ENCODE peak calls at places on chromosomes 6 and 20, in six cellular contexts. One of them, this sample, is unnamed.

GRCh38 chr20:46523696-46524328 is 10.5 kb upstream of the ZNF334 start:
- DNase-seq in LNCaP clone FGC: no peak
- DNase-seq in left ventricle myocardium inferior: no peak
- DNase-seq in kidney: no peak
- DNase-seq in choroid plexus epithelial cell: peak
- DNase-seq in fibroblast of lung: peak
- DNase-seq in this sample: no peak

GRCh38 chr20:591941-592340 is 18.2 kb downstream of the TCF15 start:
- DNase-seq in LNCaP clone FGC: no peak
- DNase-seq in left ventricle myocardium inferior: no peak
- DNase-seq in kidney: no peak
- DNase-seq in choroid plexus epithelial cell: no peak
- DNase-seq in fibroblast of lung: no peak
- DNase-seq in this sample: no peak

GRCh38 chr6:46796842-46797241 is 3.7 kb downstream of the MEP1A start:
- DNase-seq in LNCaP clone FGC: no peak
- DNase-seq in left ventricle myocardium inferior: no peak
- DNase-seq in kidney: no peak
- DNase-seq in choroid plexus epithelial cell: no peak
- DNase-seq in fibroblast of lung: no peak
- DNase-seq in this sample: no peak

GRCh38 chr6:90251295-90251992 is 45.2 kb downstream of the BACH2 start:
- DNase-seq in LNCaP clone FGC: no peak
- DNase-seq in left ventricle myocardium inferior: no peak
- DNase-seq in kidney: no peak
- DNase-seq in choroid plexus epithelial cell: no peak
- DNase-seq in fibroblast of lung: no peak
- DNase-seq in this sample: no peak

GRCh38 chr20:53899351-53900167 is 170.8 kb downstream of the BCAS1 start:
- DNase-seq in LNCaP clone FGC: no peak
- DNase-seq in left ventricle myocardium inferior: no peak
- DNase-seq in kidney: no peak
- DNase-seq in choroid plexus epithelial cell: no peak
- DNase-seq in fibroblast of lung: peak
- DNase-seq in this sample: no peak

GRCh38 chr6:97819680-97820079 is 536.7 kb upstream of the MMS22L start:
- DNase-seq in LNCaP clone FGC: no peak
- DNase-seq in left ventricle myocardium inferior: no peak
- DNase-seq in kidney: no peak
- DNase-seq in choroid plexus epithelial cell: no peak
- DNase-seq in fibroblast of lung: no peak
- DNase-seq in this sample: no peak

GRCh38 chr20:45456632-45457031 is 12.9 kb upstream of the WFDC2 start:
- DNase-seq in LNCaP clone FGC: no peak
- DNase-seq in left ventricle myocardium inferior: no peak
- DNase-seq in kidney: no peak
- DNase-seq in choroid plexus epithelial cell: peak
- DNase-seq in fibroblast of lung: no peak
- DNase-seq in this sample: no peak

GRCh38 chr20:42483694-42484303 is 705.9 kb downstream of the PTPRT start:
- DNase-seq in LNCaP clone FGC: no peak
- DNase-seq in left ventricle myocardium inferior: no peak
- DNase-seq in kidney: no peak
- DNase-seq in choroid plexus epithelial cell: no peak
- DNase-seq in fibroblast of lung: no peak
- DNase-seq in this sample: no peak

GRCh38 chr20:54292186-54292585 is 84.3 kb downstream of the PFDN4 start:
- DNase-seq in LNCaP clone FGC: no peak
- DNase-seq in left ventricle myocardium inferior: no peak
- DNase-seq in kidney: no peak
- DNase-seq in choroid plexus epithelial cell: peak
- DNase-seq in fibroblast of lung: peak
- DNase-seq in this sample: no peak

GRCh38 chr6:158645064-158646022 is 800 bp upstream of the DYNLT1 start:
- DNase-seq in LNCaP clone FGC: no peak
- DNase-seq in left ventricle myocardium inferior: no peak
- DNase-seq in kidney: peak
- DNase-seq in choroid plexus epithelial cell: no peak
- DNase-seq in fibroblast of lung: no peak
- DNase-seq in this sample: no peak

GRCh38 chr20:62832212-62832922 is 15.5 kb downstream of the COL9A3 start:
- DNase-seq in LNCaP clone FGC: peak
- DNase-seq in left ventricle myocardium inferior: no peak
- DNase-seq in kidney: peak
- DNase-seq in choroid plexus epithelial cell: no peak
- DNase-seq in fibroblast of lung: no peak
- DNase-seq in this sample: no peak

GRCh38 chr6:35318200-35318844 is 20.7 kb downstream of the DEF6 start:
- DNase-seq in LNCaP clone FGC: no peak
- DNase-seq in left ventricle myocardium inferior: peak
- DNase-seq in kidney: peak
- DNase-seq in choroid plexus epithelial cell: peak
- DNase-seq in fibroblast of lung: peak
- DNase-seq in this sample: peak

GRCh38 chr6:30870546-30870945 is 13.8 kb upstream of the DDR1 start:
- DNase-seq in LNCaP clone FGC: no peak
- DNase-seq in left ventricle myocardium inferior: no peak
- DNase-seq in kidney: no peak
- DNase-seq in choroid plexus epithelial cell: no peak
- DNase-seq in fibroblast of lung: no peak
- DNase-seq in this sample: no peak

GRCh38 chr20:46798430-46798829 is 89.0 kb downstream of the SLC2A10 start:
- DNase-seq in LNCaP clone FGC: no peak
- DNase-seq in left ventricle myocardium inferior: no peak
- DNase-seq in kidney: no peak
- DNase-seq in choroid plexus epithelial cell: no peak
- DNase-seq in fibroblast of lung: no peak
- DNase-seq in this sample: no peak

GRCh38 chr6:2943564-2943955 is 27.8 kb downstream of the SERPINB6 start:
- DNase-seq in LNCaP clone FGC: no peak
- DNase-seq in left ventricle myocardium inferior: no peak
- DNase-seq in kidney: no peak
- DNase-seq in choroid plexus epithelial cell: no peak
- DNase-seq in fibroblast of lung: no peak
- DNase-seq in this sample: peak

GRCh38 chr20:34997774-34998173 is 42.1 kb downstream of the MYH7B start:
- DNase-seq in LNCaP clone FGC: no peak
- DNase-seq in left ventricle myocardium inferior: no peak
- DNase-seq in kidney: no peak
- DNase-seq in choroid plexus epithelial cell: no peak
- DNase-seq in fibroblast of lung: no peak
- DNase-seq in this sample: no peak

GRCh38 chr6:122392564-122393338 is 6.7 kb upstream of the HSF2 start:
- DNase-seq in LNCaP clone FGC: no peak
- DNase-seq in left ventricle myocardium inferior: no peak
- DNase-seq in kidney: no peak
- DNase-seq in choroid plexus epithelial cell: no peak
- DNase-seq in fibroblast of lung: no peak
- DNase-seq in this sample: no peak

GRCh38 chr6:33165581-33166258 is 26.5 kb downstream of the COL11A2 start:
- DNase-seq in LNCaP clone FGC: no peak
- DNase-seq in left ventricle myocardium inferior: no peak
- DNase-seq in kidney: no peak
- DNase-seq in choroid plexus epithelial cell: no peak
- DNase-seq in fibroblast of lung: no peak
- DNase-seq in this sample: no peak

GRCh38 chr6:28794175-28795002 is 129.4 kb downstream of the TRIM27 start:
- DNase-seq in LNCaP clone FGC: no peak
- DNase-seq in left ventricle myocardium inferior: no peak
- DNase-seq in kidney: no peak
- DNase-seq in choroid plexus epithelial cell: peak
- DNase-seq in fibroblast of lung: peak
- DNase-seq in this sample: no peak

GRCh38 chr20:20743511-20744169 is 31.2 kb upstream of the RALGAPA2 start:
- DNase-seq in LNCaP clone FGC: peak
- DNase-seq in left ventricle myocardium inferior: peak
- DNase-seq in kidney: peak
- DNase-seq in choroid plexus epithelial cell: peak
- DNase-seq in fibroblast of lung: peak
- DNase-seq in this sample: peak

GRCh38 chr20:63738687-63739128 is 868 bp upstream of the SLC2A4RG start:
- DNase-seq in LNCaP clone FGC: no peak
- DNase-seq in left ventricle myocardium inferior: peak
- DNase-seq in kidney: peak
- DNase-seq in choroid plexus epithelial cell: peak
- DNase-seq in fibroblast of lung: peak
- DNase-seq in this sample: peak

DNA sequence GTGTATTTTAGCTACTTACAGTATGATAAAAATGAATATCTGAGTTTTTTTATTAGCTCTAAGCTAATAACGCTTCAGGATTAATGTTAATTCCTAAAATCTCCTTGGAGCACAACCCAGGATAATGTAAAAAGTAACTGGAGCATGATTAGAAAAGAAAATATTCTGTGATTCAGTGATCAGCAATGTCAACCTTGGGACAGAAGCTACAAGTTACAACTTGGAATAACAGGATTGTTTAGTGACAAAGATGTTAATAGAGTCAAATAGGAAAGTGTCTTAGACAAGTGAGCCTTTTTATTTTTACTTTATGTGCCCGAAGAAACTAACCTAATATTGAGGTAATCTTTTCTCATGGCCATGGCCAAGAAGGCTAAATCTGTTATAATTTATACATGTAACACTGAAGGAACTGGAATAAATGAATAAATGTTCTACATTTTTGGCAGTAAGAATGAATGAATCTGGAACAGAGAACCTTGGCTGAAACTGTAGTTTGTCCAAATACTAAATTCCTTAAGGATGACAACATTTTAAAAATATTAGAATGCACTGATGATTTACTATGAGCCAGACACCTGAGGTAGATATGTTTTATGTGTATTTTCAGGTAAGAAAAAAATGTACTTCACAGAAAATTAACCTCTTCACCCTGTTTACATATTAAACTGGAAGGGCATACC is 994.0 kb downstream of the GRIK2 start:
- DNase-seq in LNCaP clone FGC: no peak
- DNase-seq in left ventricle myocardium inferior: no peak
- DNase-seq in kidney: no peak
- DNase-seq in choroid plexus epithelial cell: no peak
- DNase-seq in fibroblast of lung: no peak
- DNase-seq in this sample: no peak
- H3K4me3 ChIP-seq in LNCaP clone FGC: no peak
- H3K4me3 ChIP-seq in left ventricle myocardium inferior: no peak
- H3K4me3 ChIP-seq in kidney: no peak
- H3K4me3 ChIP-seq in choroid plexus epithelial cell: no peak
- H3K4me3 ChIP-seq in fibroblast of lung: no peak
- H3K4me3 ChIP-seq in this sample: no peak

DNA sequence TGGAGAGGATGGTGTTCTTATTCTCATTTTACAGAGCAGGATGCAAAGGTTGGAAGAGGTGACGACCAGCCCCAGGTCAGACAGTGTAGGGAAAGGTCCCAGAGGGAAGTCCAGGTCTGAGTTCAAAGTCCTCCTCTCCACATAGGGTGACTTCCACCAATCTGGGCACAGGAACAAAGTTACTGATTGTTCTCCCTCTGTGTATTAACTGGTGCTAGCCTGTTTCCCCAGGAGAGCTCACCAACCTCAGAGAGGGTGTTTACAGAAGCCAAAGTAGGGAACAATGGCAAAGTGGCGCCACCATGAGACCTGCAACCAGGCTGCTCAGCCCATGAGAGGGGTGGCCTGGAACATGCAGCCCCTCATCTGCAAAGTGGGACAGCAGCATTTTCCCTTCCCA is 16.8 kb upstream of the SIRPB1 start:
- DNase-seq in LNCaP clone FGC: no peak
- DNase-seq in left ventricle myocardium inferior: no peak
- DNase-seq in kidney: no peak
- DNase-seq in choroid plexus epithelial cell: no peak
- DNase-seq in fibroblast of lung: no peak
- DNase-seq in this sample: no peak
- TF ChIP-seq CTCF in LNCaP clone FGC: no peak
- TF ChIP-seq CTCF in left ventricle myocardium inferior: no peak
- TF ChIP-seq CTCF in kidney: no peak
- TF ChIP-seq CTCF in choroid plexus epithelial cell: no peak
- TF ChIP-seq CTCF in fibroblast of lung: no peak
- TF ChIP-seq CTCF in this sample: no peak

GRCh38 chr6:37816599-37817375 is 2.7 kb upstream of the ZFAND3 start:
- DNase-seq in LNCaP clone FGC: no peak
- DNase-seq in left ventricle myocardium inferior: no peak
- DNase-seq in kidney: no peak
- DNase-seq in choroid plexus epithelial cell: no peak
- DNase-seq in fibroblast of lung: no peak
- DNase-seq in this sample: no peak
- H3K4me3 ChIP-seq in LNCaP clone FGC: no peak
- H3K4me3 ChIP-seq in left ventricle myocardium inferior: no peak
- H3K4me3 ChIP-seq in kidney: no peak
- H3K4me3 ChIP-seq in choroid plexus epithelial cell: no peak
- H3K4me3 ChIP-seq in fibroblast of lung: no peak
- H3K4me3 ChIP-seq in this sample: no peak

GRCh38 chr20:50712771-50713676 is 18.4 kb upstream of the PARD6B start:
- DNase-seq in LNCaP clone FGC: no peak
- DNase-seq in left ventricle myocardium inferior: no peak
- DNase-seq in kidney: no peak
- DNase-seq in choroid plexus epithelial cell: no peak
- DNase-seq in fibroblast of lung: no peak
- DNase-seq in this sample: no peak

GRCh38 chr20:50711113-50711825 is 19.9 kb upstream of the RIPOR3 start:
- DNase-seq in LNCaP clone FGC: no peak
- DNase-seq in left ventricle myocardium inferior: no peak
- DNase-seq in kidney: no peak
- DNase-seq in choroid plexus epithelial cell: no peak
- DNase-seq in fibroblast of lung: no peak
- DNase-seq in this sample: no peak

GRCh38 chr20:50715694-50716093 is 15.7 kb upstream of the PARD6B start:
- DNase-seq in LNCaP clone FGC: no peak
- DNase-seq in left ventricle myocardium inferior: no peak
- DNase-seq in kidney: no peak
- DNase-seq in choroid plexus epithelial cell: no peak
- DNase-seq in fibroblast of lung: no peak
- DNase-seq in this sample: no peak

GRCh38 chr20:50716518-50716917 is 14.9 kb upstream of the PARD6B start:
- DNase-seq in LNCaP clone FGC: no peak
- DNase-seq in left ventricle myocardium inferior: no peak
- DNase-seq in kidney: no peak
- DNase-seq in choroid plexus epithelial cell: no peak
- DNase-seq in fibroblast of lung: no peak
- DNase-seq in this sample: no peak

GRCh38 chr20:50713677-50714101 is 17.7 kb upstream of the PARD6B start:
- DNase-seq in LNCaP clone FGC: no peak
- DNase-seq in left ventricle myocardium inferior: no peak
- DNase-seq in kidney: no peak
- DNase-seq in choroid plexus epithelial cell: peak
- DNase-seq in fibroblast of lung: peak
- DNase-seq in this sample: no peak
- TF ChIP-seq CTCF in LNCaP clone FGC: no peak
- TF ChIP-seq CTCF in left ventricle myocardium inferior: peak
- TF ChIP-seq CTCF in kidney: peak
- TF ChIP-seq CTCF in choroid plexus epithelial cell: peak
- TF ChIP-seq CTCF in fibroblast of lung: peak
- TF ChIP-seq CTCF in this sample: peak